ENCODE peak calls at places on chromosomes 16 and 17, in eight cellular contexts. One of them, this sample, is unnamed. For H3K4me1, the result is how much of the 10 kb centered on the place peaks cover.

GRCh38 chr17:8821446-8822105 is 22.4 kb upstream of the MFSD6L start:
- DNase-seq in spleen: no peak
- DNase-seq in ovary: no peak
- DNase-seq in heart left ventricle: no peak
- DNase-seq in body of pancreas: no peak
- DNase-seq in K562: no peak
- DNase-seq in esophagus squamous epithelium: no peak
- DNase-seq in gastrocnemius medialis: no peak
- DNase-seq in this sample: no peak

GRCh38 chr16:88361775-88362174 is 21.0 kb upstream of the ZNF469 start:
- DNase-seq in spleen: no peak
- DNase-seq in ovary: no peak
- DNase-seq in heart left ventricle: no peak
- DNase-seq in body of pancreas: no peak
- DNase-seq in K562: no peak
- DNase-seq in esophagus squamous epithelium: no peak
- DNase-seq in gastrocnemius medialis: no peak
- DNase-seq in this sample: no peak

GRCh38 chr17:77837917-77838316 is 120.6 kb upstream of the TNRC6C start:
- DNase-seq in spleen: peak
- DNase-seq in ovary: no peak
- DNase-seq in heart left ventricle: no peak
- DNase-seq in body of pancreas: no peak
- DNase-seq in K562: no peak
- DNase-seq in esophagus squamous epithelium: no peak
- DNase-seq in gastrocnemius medialis: no peak
- DNase-seq in this sample: no peak

GRCh38 chr16:10625595-10626357 is 45.4 kb upstream of the EMP2 start:
- DNase-seq in spleen: no peak
- DNase-seq in ovary: no peak
- DNase-seq in heart left ventricle: no peak
- DNase-seq in body of pancreas: no peak
- DNase-seq in K562: no peak
- DNase-seq in esophagus squamous epithelium: no peak
- DNase-seq in gastrocnemius medialis: no peak
- DNase-seq in this sample: no peak

GRCh38 chr17:35915153-35915969 is 15.2 kb downstream of the RDM1 start:
- DNase-seq in spleen: no peak
- DNase-seq in ovary: no peak
- DNase-seq in heart left ventricle: no peak
- DNase-seq in body of pancreas: no peak
- DNase-seq in K562: no peak
- DNase-seq in esophagus squamous epithelium: no peak
- DNase-seq in gastrocnemius medialis: no peak
- DNase-seq in this sample: no peak

GRCh38 chr16:11136600-11136999 is 119.4 kb downstream of the SOCS1 start:
- DNase-seq in spleen: no peak
- DNase-seq in ovary: no peak
- DNase-seq in heart left ventricle: peak
- DNase-seq in body of pancreas: peak
- DNase-seq in K562: no peak
- DNase-seq in esophagus squamous epithelium: no peak
- DNase-seq in gastrocnemius medialis: no peak
- DNase-seq in this sample: no peak

GRCh38 chr17:39928868-39929651 is 1.5 kb downstream of the LRRC3C start:
- DNase-seq in spleen: no peak
- DNase-seq in ovary: no peak
- DNase-seq in heart left ventricle: no peak
- DNase-seq in body of pancreas: peak
- DNase-seq in K562: no peak
- DNase-seq in esophagus squamous epithelium: no peak
- DNase-seq in gastrocnemius medialis: no peak
- DNase-seq in this sample: no peak

GRCh38 chr17:79948918-79949645 is 86.6 kb downstream of the TBC1D16 start:
- DNase-seq in spleen: peak
- DNase-seq in ovary: peak
- DNase-seq in heart left ventricle: peak
- DNase-seq in body of pancreas: no peak
- DNase-seq in K562: no peak
- DNase-seq in esophagus squamous epithelium: no peak
- DNase-seq in gastrocnemius medialis: no peak
- DNase-seq in this sample: peak

GRCh38 chr16:14650629-14651028 is 17.9 kb downstream of the BFAR start:
- DNase-seq in spleen: no peak
- DNase-seq in ovary: no peak
- DNase-seq in heart left ventricle: no peak
- DNase-seq in body of pancreas: no peak
- DNase-seq in K562: no peak
- DNase-seq in esophagus squamous epithelium: no peak
- DNase-seq in gastrocnemius medialis: no peak
- DNase-seq in this sample: no peak
- TF ChIP-seq POLR2A in spleen: no peak
- TF ChIP-seq POLR2A in ovary: no peak
- TF ChIP-seq POLR2A in heart left ventricle: no peak
- TF ChIP-seq POLR2A in body of pancreas: no peak
- TF ChIP-seq POLR2A in K562: no peak
- TF ChIP-seq POLR2A in esophagus squamous epithelium: no peak
- TF ChIP-seq POLR2A in gastrocnemius medialis: no peak
- TF ChIP-seq POLR2A in this sample: no peak

GRCh38 chr16:13335894-13336293 is 434.5 kb downstream of the SHISA9 start:
- DNase-seq in spleen: no peak
- DNase-seq in ovary: no peak
- DNase-seq in heart left ventricle: no peak
- DNase-seq in body of pancreas: no peak
- DNase-seq in K562: no peak
- DNase-seq in esophagus squamous epithelium: no peak
- DNase-seq in gastrocnemius medialis: no peak
- DNase-seq in this sample: no peak

GRCh38 chr16:13333336-13333735 is 431.9 kb downstream of the SHISA9 start:
- DNase-seq in spleen: no peak
- DNase-seq in ovary: no peak
- DNase-seq in heart left ventricle: no peak
- DNase-seq in body of pancreas: no peak
- DNase-seq in K562: no peak
- DNase-seq in esophagus squamous epithelium: no peak
- DNase-seq in gastrocnemius medialis: no peak
- DNase-seq in this sample: no peak

GRCh38 chr16:13337482-13337881 is 436.1 kb downstream of the SHISA9 start:
- DNase-seq in spleen: no peak
- DNase-seq in ovary: no peak
- DNase-seq in heart left ventricle: no peak
- DNase-seq in body of pancreas: no peak
- DNase-seq in K562: no peak
- DNase-seq in esophagus squamous epithelium: no peak
- DNase-seq in gastrocnemius medialis: no peak
- DNase-seq in this sample: no peak

GRCh38 chr16:13332713-13333255 is 431.4 kb downstream of the SHISA9 start:
- DNase-seq in spleen: no peak
- DNase-seq in ovary: no peak
- DNase-seq in heart left ventricle: no peak
- DNase-seq in body of pancreas: no peak
- DNase-seq in K562: no peak
- DNase-seq in esophagus squamous epithelium: no peak
- DNase-seq in gastrocnemius medialis: no peak
- DNase-seq in this sample: no peak

DNA sequence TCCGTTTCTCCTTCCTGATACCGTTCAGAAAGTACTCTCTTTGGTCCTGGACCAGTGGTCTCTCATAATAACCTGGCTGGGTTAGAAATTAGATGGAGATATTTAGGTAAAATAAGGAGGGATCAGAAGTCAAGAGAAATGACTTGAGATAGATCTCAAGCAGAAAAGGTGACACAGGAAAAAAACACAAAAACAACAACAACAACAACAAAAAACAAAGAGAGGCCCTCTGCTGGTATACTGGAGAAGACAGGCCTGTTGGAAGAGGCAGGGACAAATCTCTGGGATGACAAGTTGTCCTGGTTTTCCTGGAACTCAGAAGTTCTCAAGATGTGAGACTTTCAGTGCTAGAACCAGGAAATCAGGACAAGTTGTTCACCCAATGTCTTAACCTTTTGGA is 430.5 kb downstream of the SHISA9 start:
- DNase-seq in spleen: no peak
- DNase-seq in ovary: no peak
- DNase-seq in heart left ventricle: no peak
- DNase-seq in body of pancreas: no peak
- DNase-seq in K562: no peak
- DNase-seq in esophagus squamous epithelium: no peak
- DNase-seq in gastrocnemius medialis: no peak
- DNase-seq in this sample: no peak
- TF ChIP-seq CTCF in spleen: no peak
- TF ChIP-seq CTCF in ovary: no peak
- TF ChIP-seq CTCF in heart left ventricle: no peak
- TF ChIP-seq CTCF in body of pancreas: no peak
- TF ChIP-seq CTCF in K562: no peak
- TF ChIP-seq CTCF in esophagus squamous epithelium: no peak
- TF ChIP-seq CTCF in gastrocnemius medialis: no peak
- TF ChIP-seq CTCF in this sample: no peak

GRCh38 chr16:1857433-1858097 is 14.4 kb downstream of the MEIOB start:
- DNase-seq in spleen: no peak
- DNase-seq in ovary: no peak
- DNase-seq in heart left ventricle: no peak
- DNase-seq in body of pancreas: no peak
- DNase-seq in K562: no peak
- DNase-seq in esophagus squamous epithelium: no peak
- DNase-seq in gastrocnemius medialis: no peak
- DNase-seq in this sample: no peak
- H3K4me1 ChIP-seq in spleen: under half
- H3K4me1 ChIP-seq in ovary: under half
- H3K4me1 ChIP-seq in heart left ventricle: under half
- H3K4me1 ChIP-seq in body of pancreas: under half
- H3K4me1 ChIP-seq in K562: under half
- H3K4me1 ChIP-seq in esophagus squamous epithelium: under half
- H3K4me1 ChIP-seq in gastrocnemius medialis: under half
- H3K4me1 ChIP-seq in this sample: under half

DNA sequence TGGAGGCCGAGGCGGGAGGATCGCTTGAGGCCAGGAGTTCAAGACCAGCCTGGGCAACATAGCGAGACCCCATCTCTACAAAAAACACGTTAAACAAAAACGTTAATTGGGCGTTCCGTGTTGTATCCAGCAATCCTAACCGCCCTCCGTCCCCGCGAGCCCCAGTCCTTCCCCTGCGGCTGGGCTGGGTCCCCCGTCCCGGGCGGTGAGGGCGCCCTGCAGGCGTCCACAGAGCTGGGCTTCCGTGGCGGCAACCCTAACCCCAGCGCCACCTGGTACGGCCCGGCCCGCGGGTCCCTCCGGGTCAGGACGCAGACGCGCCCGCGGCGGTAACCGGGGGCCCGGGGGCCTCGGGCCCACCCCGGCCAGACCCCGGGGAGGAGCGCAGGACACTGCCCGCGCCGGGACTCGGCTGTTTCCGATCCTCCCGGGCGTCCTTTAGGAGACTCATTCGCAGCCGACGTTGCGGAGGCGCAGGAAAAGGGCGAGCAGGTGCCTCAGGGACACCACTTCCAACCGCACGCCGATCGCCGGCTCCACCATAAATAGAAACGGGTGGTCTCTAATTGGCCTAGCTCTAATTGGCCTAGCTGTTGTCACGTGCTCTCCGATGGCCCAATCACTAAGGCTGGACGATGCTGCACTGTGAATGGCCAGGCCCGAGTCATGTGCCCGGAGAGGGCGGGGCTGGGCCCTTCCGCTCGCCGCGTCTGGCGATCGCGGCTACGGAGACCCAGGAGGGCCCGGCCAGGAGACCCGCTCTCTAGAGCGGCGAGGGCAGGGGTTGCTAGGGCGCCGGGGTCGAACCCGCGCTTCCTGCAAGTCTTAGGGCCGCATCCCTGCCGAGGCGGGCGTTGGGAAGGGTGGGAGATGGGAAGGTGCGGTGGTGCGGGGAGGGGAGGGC is 19.0 kb upstream of the CSNK1D start:
- DNase-seq in spleen: peak
- DNase-seq in ovary: peak
- DNase-seq in heart left ventricle: peak
- DNase-seq in body of pancreas: peak
- DNase-seq in K562: peak
- DNase-seq in esophagus squamous epithelium: peak
- DNase-seq in gastrocnemius medialis: peak
- DNase-seq in this sample: peak
- TF ChIP-seq POLR2A in spleen: peak
- TF ChIP-seq POLR2A in ovary: peak
- TF ChIP-seq POLR2A in heart left ventricle: peak
- TF ChIP-seq POLR2A in body of pancreas: peak
- TF ChIP-seq POLR2A in K562: peak
- TF ChIP-seq POLR2A in esophagus squamous epithelium: peak
- TF ChIP-seq POLR2A in gastrocnemius medialis: peak
- TF ChIP-seq POLR2A in this sample: peak

DNA sequence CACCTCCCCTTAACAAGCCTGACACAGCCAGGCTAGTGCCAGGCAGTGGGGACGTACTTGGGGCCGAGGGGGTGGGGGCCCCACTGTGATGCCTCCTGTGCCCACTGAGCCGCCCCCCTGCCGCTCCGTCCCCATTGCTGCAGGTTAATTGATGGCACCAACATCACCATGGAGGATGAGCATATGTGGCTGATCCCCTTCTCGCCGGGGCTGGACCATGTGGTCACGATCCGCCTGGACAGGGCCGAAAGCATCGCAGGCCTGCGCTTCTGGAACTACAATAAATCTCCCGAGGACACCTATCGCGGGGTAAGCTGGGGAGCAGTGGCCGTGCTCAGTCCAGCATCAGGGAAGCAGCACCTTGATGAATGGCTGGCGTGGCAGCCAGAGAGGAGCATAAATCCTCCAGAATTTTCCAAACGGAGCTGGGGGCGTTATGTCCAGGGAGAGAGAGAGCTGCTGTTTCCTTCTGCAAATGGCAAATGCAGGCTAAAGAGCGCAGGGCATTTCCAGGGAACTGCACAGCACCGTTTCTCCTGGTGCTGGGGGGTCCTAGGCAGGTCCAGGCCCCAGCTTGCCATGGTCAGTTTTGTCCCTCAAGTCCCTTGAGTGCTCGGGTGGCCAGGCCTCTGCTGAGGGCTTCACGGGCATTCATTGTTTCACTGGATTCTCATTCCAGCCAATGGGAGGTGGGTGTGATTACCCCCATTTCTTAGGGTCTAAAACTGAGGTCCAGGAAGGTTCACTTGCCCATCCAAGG is 216.4 kb downstream of the KATNIP start:
- DNase-seq in spleen: peak
- DNase-seq in ovary: no peak
- DNase-seq in heart left ventricle: no peak
- DNase-seq in body of pancreas: no peak
- DNase-seq in K562: no peak
- DNase-seq in esophagus squamous epithelium: no peak
- DNase-seq in gastrocnemius medialis: no peak
- DNase-seq in this sample: no peak
- TF ChIP-seq CTCF in spleen: no peak
- TF ChIP-seq CTCF in ovary: no peak
- TF ChIP-seq CTCF in heart left ventricle: no peak
- TF ChIP-seq CTCF in body of pancreas: no peak
- TF ChIP-seq CTCF in K562: no peak
- TF ChIP-seq CTCF in esophagus squamous epithelium: no peak
- TF ChIP-seq CTCF in gastrocnemius medialis: no peak
- TF ChIP-seq CTCF in this sample: no peak

This sample was measured in adrenal gland.